ENCODE peak calls at places on chromosome 4, in four cellular contexts. One of them, this sample, is unnamed. For H3K9me3, the result is how much of the 10 kb centered on the place peaks cover.

GRCh38 chr4:169583563-169583962 is 28.8 kb downstream of the NEK1 start:
- DNase-seq in fibroblast of lung: peak
- DNase-seq in pancreas: no peak
- DNase-seq in SJSA1: no peak
- DNase-seq in this sample: no peak

GRCh38 chr4:140893939-140894338 is 137.8 kb upstream of the TBC1D9 start:
- DNase-seq in fibroblast of lung: peak
- DNase-seq in pancreas: no peak
- DNase-seq in SJSA1: no peak
- DNase-seq in this sample: no peak

GRCh38 chr4:83552085-83552484 is 16.2 kb downstream of the GPAT3 start:
- DNase-seq in fibroblast of lung: peak
- DNase-seq in pancreas: no peak
- DNase-seq in SJSA1: peak
- DNase-seq in this sample: no peak

GRCh38 chr4:123974419-123975105 is 578.0 kb downstream of the SPRY1 start:
- DNase-seq in fibroblast of lung: peak
- DNase-seq in pancreas: no peak
- DNase-seq in SJSA1: no peak
- DNase-seq in this sample: no peak

GRCh38 chr4:41814565-41814964 is 66.0 kb upstream of the PHOX2B start:
- DNase-seq in fibroblast of lung: peak
- DNase-seq in pancreas: no peak
- DNase-seq in SJSA1: no peak
- DNase-seq in this sample: no peak

GRCh38 chr4:122514671-122515070 is 58.1 kb upstream of the IL2 start:
- DNase-seq in fibroblast of lung: no peak
- DNase-seq in pancreas: no peak
- DNase-seq in SJSA1: no peak
- DNase-seq in this sample: no peak

GRCh38 chr4:165721815-165722214 is 151.2 kb upstream of the TLL1 start:
- DNase-seq in fibroblast of lung: no peak
- DNase-seq in pancreas: no peak
- DNase-seq in SJSA1: no peak
- DNase-seq in this sample: no peak

GRCh38 chr4:53541577-53542206 is 49.6 kb downstream of the LNX1 start:
- DNase-seq in fibroblast of lung: peak
- DNase-seq in pancreas: no peak
- DNase-seq in SJSA1: no peak
- DNase-seq in this sample: peak

GRCh38 chr4:168630445-168631187 is 133.8 kb downstream of the PALLD start:
- DNase-seq in fibroblast of lung: peak
- DNase-seq in pancreas: no peak
- DNase-seq in SJSA1: peak
- DNase-seq in this sample: peak

GRCh38 chr4:110484029-110484428 is 8.1 kb downstream of the ENPEP start:
- DNase-seq in fibroblast of lung: no peak
- DNase-seq in pancreas: no peak
- DNase-seq in SJSA1: no peak
- DNase-seq in this sample: no peak

GRCh38 chr4:36208884-36209473 is 35.3 kb downstream of the ARAP2 start:
- DNase-seq in fibroblast of lung: no peak
- DNase-seq in pancreas: no peak
- DNase-seq in SJSA1: no peak
- DNase-seq in this sample: no peak

GRCh38 chr4:44194365-44194764 is 254.2 kb downstream of the KCTD8 start:
- DNase-seq in fibroblast of lung: peak
- DNase-seq in pancreas: no peak
- DNase-seq in SJSA1: no peak
- DNase-seq in this sample: no peak

GRCh38 chr4:122658818-122659295 is 38.0 kb upstream of the IL21 start:
- DNase-seq in fibroblast of lung: no peak
- DNase-seq in pancreas: no peak
- DNase-seq in SJSA1: no peak
- DNase-seq in this sample: no peak

GRCh38 chr4:124199755-124200154 is 512.8 kb downstream of the ANKRD50 start:
- DNase-seq in fibroblast of lung: peak
- DNase-seq in pancreas: no peak
- DNase-seq in SJSA1: no peak
- DNase-seq in this sample: no peak

GRCh38 chr4:6612961-6613675 is 27.4 kb upstream of the MRFAP1 start:
- DNase-seq in fibroblast of lung: no peak
- DNase-seq in pancreas: no peak
- DNase-seq in SJSA1: no peak
- DNase-seq in this sample: no peak

GRCh38 chr4:154560824-154561231 is 2.0 kb upstream of the FGB start:
- DNase-seq in fibroblast of lung: peak
- DNase-seq in pancreas: no peak
- DNase-seq in SJSA1: no peak
- DNase-seq in this sample: no peak

GRCh38 chr4:8860892-8861575 is 10.6 kb downstream of the HMX1 start:
- DNase-seq in fibroblast of lung: no peak
- DNase-seq in pancreas: no peak
- DNase-seq in SJSA1: no peak
- DNase-seq in this sample: no peak

GRCh38 chr4:91032725-91033445 is 905.7 kb downstream of the CCSER1 start:
- DNase-seq in fibroblast of lung: no peak
- DNase-seq in pancreas: peak
- DNase-seq in SJSA1: no peak
- DNase-seq in this sample: no peak

GRCh38 chr4:73620115-73620792 is at the start of gene RASSF6:
- DNase-seq in fibroblast of lung: peak
- DNase-seq in pancreas: peak
- DNase-seq in SJSA1: no peak
- DNase-seq in this sample: peak

GRCh38 chr4:142474398-142475087 is 371.6 kb downstream of the INPP4B start:
- DNase-seq in fibroblast of lung: peak
- DNase-seq in pancreas: peak
- DNase-seq in SJSA1: no peak
- DNase-seq in this sample: peak

GRCh38 chr4:72701987-72702819 is 133.2 kb upstream of the ADAMTS3 start:
- DNase-seq in fibroblast of lung: peak
- DNase-seq in pancreas: peak
- DNase-seq in SJSA1: peak
- DNase-seq in this sample: no peak

GRCh38 chr4:41686893-41687292 is 61.6 kb downstream of the PHOX2B start:
- DNase-seq in fibroblast of lung: no peak
- DNase-seq in pancreas: no peak
- DNase-seq in SJSA1: no peak
- DNase-seq in this sample: no peak

GRCh38 chr4:23161787-23162186 is 469.1 kb downstream of the GBA3 start:
- DNase-seq in fibroblast of lung: no peak
- DNase-seq in pancreas: no peak
- DNase-seq in SJSA1: no peak
- DNase-seq in this sample: no peak

GRCh38 chr4:47615385-47615784 is 130.3 kb downstream of the ATP10D start:
- DNase-seq in fibroblast of lung: peak
- DNase-seq in pancreas: no peak
- DNase-seq in SJSA1: no peak
- DNase-seq in this sample: no peak

GRCh38 chr4:8387194-8387593 is 53.3 kb downstream of the ACOX3 start:
- DNase-seq in fibroblast of lung: no peak
- DNase-seq in pancreas: no peak
- DNase-seq in SJSA1: no peak
- DNase-seq in this sample: no peak

GRCh38 chr4:2069161-2069971 is 10.2 kb downstream of the NAT8L start:
- DNase-seq in fibroblast of lung: no peak
- DNase-seq in pancreas: no peak
- DNase-seq in SJSA1: no peak
- DNase-seq in this sample: no peak

GRCh38 chr4:163400911-163401310 is 57.2 kb downstream of the NPY5R start:
- DNase-seq in fibroblast of lung: no peak
- DNase-seq in pancreas: no peak
- DNase-seq in SJSA1: no peak
- DNase-seq in this sample: peak

GRCh38 chr4:22091906-22092305 is 143.3 kb upstream of the KCNIP4 start:
- DNase-seq in fibroblast of lung: no peak
- DNase-seq in pancreas: no peak
- DNase-seq in SJSA1: no peak
- DNase-seq in this sample: no peak

GRCh38 chr4:182344968-182345367 is 101.8 kb downstream of the TENM3 start:
- DNase-seq in fibroblast of lung: no peak
- DNase-seq in pancreas: no peak
- DNase-seq in SJSA1: no peak
- DNase-seq in this sample: no peak

GRCh38 chr4:70711599-70711998 is 10.2 kb upstream of the RUFY3 start:
- DNase-seq in fibroblast of lung: no peak
- DNase-seq in pancreas: no peak
- DNase-seq in SJSA1: no peak
- DNase-seq in this sample: no peak

GRCh38 chr4:182175788-182176519 is 67.2 kb upstream of the TENM3 start:
- DNase-seq in fibroblast of lung: peak
- DNase-seq in pancreas: no peak
- DNase-seq in SJSA1: no peak
- DNase-seq in this sample: no peak

GRCh38 chr4:41748788-41749445 is 392 bp upstream of the PHOX2B start:
- DNase-seq in fibroblast of lung: no peak
- DNase-seq in pancreas: no peak
- DNase-seq in SJSA1: no peak
- DNase-seq in this sample: no peak

GRCh38 chr4:29289118-29289517 is 1431.1 kb upstream of the PCDH7 start:
- DNase-seq in fibroblast of lung: no peak
- DNase-seq in pancreas: no peak
- DNase-seq in SJSA1: no peak
- DNase-seq in this sample: no peak

GRCh38 chr4:80053140-80053910 is 19.7 kb downstream of the ANTXR2 start:
- DNase-seq in fibroblast of lung: no peak
- DNase-seq in pancreas: no peak
- DNase-seq in SJSA1: no peak
- DNase-seq in this sample: no peak

GRCh38 chr4:56655209-56655626 is 25.9 kb downstream of the HOPX start:
- DNase-seq in fibroblast of lung: peak
- DNase-seq in pancreas: no peak
- DNase-seq in SJSA1: peak
- DNase-seq in this sample: peak

GRCh38 chr4:20412072-20412471 is 160.4 kb downstream of the SLIT2 start:
- DNase-seq in fibroblast of lung: no peak
- DNase-seq in pancreas: no peak
- DNase-seq in SJSA1: no peak
- DNase-seq in this sample: no peak

DNA sequence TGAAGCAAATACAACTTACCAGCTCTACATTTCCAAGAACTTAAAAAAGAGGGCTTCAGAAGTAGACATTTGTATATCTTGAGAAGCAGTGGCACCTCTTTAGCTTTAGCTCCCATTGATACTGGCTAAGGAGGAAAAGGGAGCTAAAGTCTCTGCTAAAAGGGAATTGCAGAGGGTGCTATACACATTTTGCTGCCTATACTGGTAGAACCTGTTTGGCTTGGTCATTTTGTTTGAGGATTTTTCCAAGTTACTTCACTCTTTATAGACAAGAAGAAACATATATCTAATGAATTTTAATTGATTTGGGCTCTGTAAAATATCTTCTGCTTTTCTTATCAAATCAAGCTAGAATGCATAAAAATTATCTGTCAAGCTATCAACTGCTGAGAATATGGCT is 11.8 kb downstream of the PAPSS1 start:
- DNase-seq in fibroblast of lung: no peak
- DNase-seq in pancreas: no peak
- DNase-seq in SJSA1: no peak
- DNase-seq in this sample: no peak
- H3K9me3 ChIP-seq in fibroblast of lung: under half
- H3K9me3 ChIP-seq in pancreas: under half
- H3K9me3 ChIP-seq in SJSA1: under half
- H3K9me3 ChIP-seq in this sample: under half

GRCh38 chr4:185775792-185776555 is 36.0 kb downstream of the SORBS2 start:
- DNase-seq in fibroblast of lung: peak
- DNase-seq in pancreas: no peak
- DNase-seq in SJSA1: no peak
- DNase-seq in this sample: no peak
- H3K4me3 ChIP-seq in fibroblast of lung: no peak
- H3K4me3 ChIP-seq in pancreas: peak
- H3K4me3 ChIP-seq in SJSA1: no peak
- H3K4me3 ChIP-seq in this sample: no peak

GRCh38 chr4:386708-387105 is 49.1 kb downstream of the ZNF141 start:
- DNase-seq in fibroblast of lung: no peak
- DNase-seq in pancreas: no peak
- DNase-seq in SJSA1: no peak
- DNase-seq in this sample: no peak
- H3K9me3 ChIP-seq in fibroblast of lung: under half
- H3K9me3 ChIP-seq in pancreas: under half
- H3K9me3 ChIP-seq in SJSA1: under half
- H3K9me3 ChIP-seq in this sample: under half

GRCh38 chr4:77201343-77201742 is 44.3 kb downstream of the CCNG2 start:
- DNase-seq in fibroblast of lung: peak
- DNase-seq in pancreas: no peak
- DNase-seq in SJSA1: no peak
- DNase-seq in this sample: no peak
- H3K4me3 ChIP-seq in fibroblast of lung: no peak
- H3K4me3 ChIP-seq in pancreas: no peak
- H3K4me3 ChIP-seq in SJSA1: no peak
- H3K4me3 ChIP-seq in this sample: no peak

DNA sequence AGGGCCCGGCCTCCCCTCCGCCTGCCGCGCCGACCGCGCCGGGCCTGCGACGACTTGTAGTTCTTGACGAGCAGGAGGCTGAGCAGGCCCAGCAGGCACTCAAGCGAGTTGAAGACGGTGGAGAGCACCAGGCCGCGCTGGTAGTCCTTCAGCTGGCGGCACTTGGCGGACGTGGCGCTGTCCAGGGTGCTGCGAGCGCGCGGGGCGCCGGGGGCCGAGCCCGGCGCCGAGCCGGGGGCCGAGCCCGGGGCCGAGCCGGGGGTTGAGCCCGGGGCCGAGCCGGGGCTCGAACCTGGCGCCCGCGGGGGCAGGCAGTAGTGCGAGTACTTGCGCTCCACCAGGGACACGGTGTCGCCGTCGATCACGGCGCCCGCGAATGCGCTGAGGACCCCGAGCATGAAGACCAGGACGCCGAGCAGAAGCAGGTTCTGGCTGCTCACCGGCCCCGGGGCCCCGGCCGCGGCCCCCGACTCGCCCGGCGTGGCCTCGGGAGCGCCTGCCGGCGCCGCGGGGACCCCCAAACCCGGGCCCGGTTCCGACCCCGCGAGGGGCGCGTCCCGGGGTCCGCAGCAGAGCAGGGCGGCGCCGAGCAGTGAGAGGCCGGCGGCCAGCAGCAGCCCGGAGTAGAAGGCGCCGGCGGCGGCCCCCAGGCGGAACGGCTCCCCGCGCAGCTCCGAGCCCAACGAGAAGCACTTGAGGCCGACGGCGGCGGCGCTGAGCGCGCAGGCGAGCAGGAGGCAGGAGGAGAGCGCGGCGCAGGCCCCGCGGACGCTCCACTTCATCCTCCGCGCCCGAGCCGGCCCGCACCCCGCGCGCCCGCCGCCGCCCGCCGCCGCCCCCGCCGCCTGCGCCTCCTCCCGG is 584 bp downstream of the TMEM271 start:
- DNase-seq in fibroblast of lung: peak
- DNase-seq in pancreas: peak
- DNase-seq in SJSA1: no peak
- DNase-seq in this sample: peak
- H3K9me3 ChIP-seq in fibroblast of lung: under half
- H3K9me3 ChIP-seq in pancreas: under half
- H3K9me3 ChIP-seq in SJSA1: under half
- H3K9me3 ChIP-seq in this sample: under half